ENCODE peak calls at places on chromosomes 7 and 10, in five cellular contexts. S is nephron progenitor cell; I is epithelial cell of esophagus; D is CD4-positive, alpha-beta T cell; W is lower leg skin. E is an unnamed sample.

GRCh38 chr7:90216771-90217170 is 5.2 kb downstream of the STEAP2 start:
- DNase-seq in D (no peak), S (no peak), I (no peak), W (no peak), E (no peak)

GRCh38 chr10:56547163-56547562 is 186.1 kb upstream of the ZWINT start:
- DNase-seq in I (no peak), W (no peak), D (no peak), S (no peak), E (no peak)

GRCh38 chr7:127582361-127582760 is 3.0 kb downstream of the GCC1 start:
- DNase-seq in W (no peak), I (no peak), S (no peak), D (no peak), E (no peak)

GRCh38 chr7:82419200-82419599 is 24.4 kb downstream of the CACNA2D1 start:
- DNase-seq in S (no peak), I (no peak), D (no peak), W (no peak), E (no peak)

GRCh38 chr7:148828965-148829364 is 55.1 kb downstream of the EZH2 start:
- DNase-seq in D (no peak), I (no peak), W (no peak), S (no peak), E (no peak)

GRCh38 chr7:18503068-18503859 is 7.7 kb downstream of the HDAC9 start:
- DNase-seq in W (no peak), S (no peak), I (no peak), D (no peak), E (no peak)

GRCh38 chr7:18320971-18321567 is 174.5 kb upstream of the HDAC9 start:
- DNase-seq in W (no peak), D (no peak), S (no peak), I (peak), E (no peak)

GRCh38 chr10:98696516-98696915 is 249.8 kb upstream of the HPS1 start:
- DNase-seq in S (no peak), D (no peak), W (no peak), I (no peak), E (no peak)

GRCh38 chr7:102128303-102128702 is 158.4 kb upstream of the SH2B2 start:
- DNase-seq in D (no peak), I (no peak), W (no peak), S (no peak), E (no peak)

GRCh38 chr10:6035926-6036575 is 26.1 kb downstream of the IL2RA start:
- DNase-seq in I (no peak), W (peak), S (no peak), D (no peak), E (peak)

GRCh38 chr10:52110576-52110975 is 203.5 kb upstream of the DKK1 start:
- DNase-seq in D (no peak), I (no peak), W (no peak), S (no peak), E (no peak)

GRCh38 chr7:4188646-4189045 is 493.4 kb upstream of the FOXK1 start:
- DNase-seq in S (no peak), W (no peak), D (no peak), I (no peak), E (no peak)

GRCh38 chr7:20598479-20599419 is 16.7 kb upstream of the ABCB5 start:
- DNase-seq in I (peak), S (peak), D (no peak), W (no peak), E (no peak)

GRCh38 chr10:116001266-116001857 is 271.6 kb downstream of the GFRA1 start:
- DNase-seq in D (no peak), I (no peak), W (no peak), S (peak), E (no peak)

GRCh38 chr10:79129361-79129997 is 60.7 kb downstream of the ZMIZ1 start:
- DNase-seq in W (no peak), I (no peak), D (no peak), S (peak), E (no peak)

GRCh38 chr7:132106491-132106890 is 469.8 kb downstream of the PLXNA4 start:
- DNase-seq in I (no peak), S (no peak), D (no peak), W (peak), E (no peak)

GRCh38 chr7:34143397-34143796 is 238.1 kb downstream of the BMPER start:
- DNase-seq in I (no peak), D (no peak), S (no peak), W (no peak), E (no peak)

GRCh38 chr7:66250711-66251110 is 45.6 kb downstream of the TPST1 start:
- DNase-seq in I (peak), S (no peak), W (no peak), D (no peak), E (no peak)

GRCh38 chr7:3264693-3265339 is 36.2 kb upstream of the SDK1 start:
- DNase-seq in D (no peak), S (no peak), W (no peak), I (no peak), E (no peak)

GRCh38 chr10:34031410-34031809 is 696.9 kb upstream of the NRP1 start:
- DNase-seq in D (no peak), W (peak), I (peak), S (no peak), E (no peak)

GRCh38 chr10:65945071-65945470 is 980.8 kb upstream of the LRRTM3 start:
- DNase-seq in I (peak), W (no peak), D (no peak), S (no peak), E (no peak)

GRCh38 chr7:121020652-121021051 is 32.1 kb downstream of the CPED1 start:
- DNase-seq in W (no peak), D (no peak), I (peak), S (no peak), E (no peak)

GRCh38 chr10:122112625-122113160 is 123.7 kb downstream of the TACC2 start:
- DNase-seq in I (peak), W (peak), D (no peak), S (peak), E (peak)

GRCh38 chr10:36840793-36841192 is 284.6 kb upstream of the ANKRD30A start:
- DNase-seq in S (no peak), D (no peak), I (no peak), W (no peak), E (no peak)

GRCh38 chr7:66348959-66349358 is 143.8 kb downstream of the TPST1 start:
- DNase-seq in W (peak), S (no peak), D (no peak), I (peak), E (no peak)

GRCh38 chr7:98613601-98614425 is 3.3 kb upstream of the NPTX2 start:
- DNase-seq in D (no peak), W (no peak), S (peak), I (peak), E (no peak)

GRCh38 chr7:115183431-115184057 is 261.6 kb downstream of the MDFIC start:
- DNase-seq in I (no peak), W (no peak), D (no peak), S (no peak), E (no peak)

GRCh38 chr7:94223375-94224084 is 171.2 kb upstream of the COL1A2 start:
- DNase-seq in D (no peak), I (peak), S (peak), W (no peak), E (no peak)
- TF ChIP-seq CTCF in D (no peak), I (peak), S (peak), W (no peak), E (peak)

GRCh38 chr7:51308738-51309102 is 7.9 kb downstream of the COBL start:
- DNase-seq in W (peak), I (no peak), D (no peak), S (no peak), E (peak)

GRCh38 chr7:51310131-51310583 is 6.5 kb downstream of the COBL start:
- DNase-seq in S (no peak), W (peak), I (no peak), D (no peak), E (peak)

GRCh38 chr7:51307811-51308737 is 8.5 kb downstream of the COBL start:
- DNase-seq in W (peak), D (no peak), I (no peak), S (no peak), E (no peak)

GRCh38 chr7:51311166-51311565 is 5.4 kb downstream of the COBL start:
- DNase-seq in W (peak), I (no peak), D (no peak), S (no peak), E (no peak)

DNA sequence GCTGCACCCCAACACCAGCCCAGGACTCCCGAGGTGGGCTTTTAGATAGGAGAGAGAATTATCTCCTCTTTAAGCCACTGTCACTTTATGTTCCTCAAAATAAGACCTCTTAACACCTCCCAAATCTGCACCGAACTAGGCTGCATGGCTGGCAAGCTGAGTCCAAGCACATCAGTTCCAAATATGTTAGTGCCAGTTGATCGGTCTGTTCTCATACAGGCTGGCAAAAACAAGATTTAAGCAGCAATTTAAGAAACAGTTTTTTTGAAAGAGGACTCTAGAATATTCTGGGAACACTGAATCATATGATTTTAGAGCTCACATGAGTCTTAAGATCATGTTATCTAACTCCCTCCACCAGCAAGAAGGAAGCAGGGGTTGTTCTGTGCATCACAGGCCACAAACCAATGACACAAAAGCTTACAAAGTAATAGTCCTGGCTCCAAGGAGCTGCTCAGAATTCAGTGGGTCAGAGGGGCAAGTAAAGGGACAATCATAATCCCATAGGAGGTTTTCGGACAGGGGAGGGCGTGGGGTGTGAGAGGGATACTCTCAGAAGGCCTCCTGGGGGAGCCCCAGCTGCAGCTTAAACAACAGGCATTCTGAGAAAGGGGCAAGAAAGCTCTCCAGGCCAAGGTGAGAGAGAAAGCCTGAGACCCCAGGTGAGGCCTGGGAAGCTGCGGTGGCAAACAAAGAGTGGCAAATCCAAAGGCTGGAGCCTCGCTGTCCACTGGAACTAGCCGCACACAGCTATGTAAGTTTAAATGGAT is 7.1 kb downstream of the COBL start:
- DNase-seq in W (no peak), I (no peak), S (no peak), D (no peak), E (no peak)
- TF ChIP-seq CTCF in W (no peak), I (no peak), S (no peak), D (no peak), E (no peak)

DNA sequence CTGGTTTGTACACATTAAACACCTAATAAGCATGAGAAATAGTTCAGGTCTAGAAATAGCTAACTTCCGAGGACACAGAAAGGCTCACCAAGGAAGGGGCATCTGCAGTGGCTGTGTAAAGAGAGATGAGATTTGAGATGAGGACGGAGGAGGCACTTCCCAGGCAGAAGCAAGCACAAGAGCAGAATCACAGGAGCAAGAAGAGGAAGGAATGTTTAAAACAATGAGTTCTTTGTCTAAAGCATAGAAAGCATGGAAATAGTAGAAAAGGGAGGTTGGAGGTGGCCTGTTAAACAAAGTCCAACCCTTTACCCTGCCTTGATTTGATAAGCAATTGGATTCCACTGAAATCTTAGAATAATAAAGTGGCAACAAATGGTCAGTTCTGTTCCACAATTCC is 11.6 kb upstream of the PON3 start:
- DNase-seq in S (no peak), W (no peak), D (no peak), I (no peak), E (no peak)
- TF ChIP-seq CTCF in S (no peak), W (no peak), D (no peak), I (no peak), E (no peak)

DNA sequence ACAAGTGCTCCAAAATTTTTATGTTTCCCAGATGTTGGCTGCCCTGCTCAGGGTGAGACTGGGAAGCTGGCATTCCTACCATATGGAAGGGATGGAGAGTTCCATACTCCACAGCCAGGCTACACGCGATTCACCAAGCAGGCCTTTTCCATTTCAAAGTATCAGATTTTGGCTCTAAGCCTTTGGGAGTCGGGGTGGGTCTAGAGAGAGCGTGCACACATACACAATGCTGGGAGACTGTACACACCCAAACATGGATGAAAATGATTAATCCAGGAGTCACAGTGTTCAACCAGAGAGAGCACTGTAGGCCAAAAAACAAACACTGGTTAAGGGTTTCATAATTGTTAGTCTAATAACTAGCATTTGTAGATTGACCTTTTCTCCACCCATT is 295.0 kb downstream of the BICC1 start:
- DNase-seq in S (no peak), I (peak), D (no peak), W (no peak), E (no peak)
- TF ChIP-seq CTCF in S (no peak), I (no peak), D (no peak), W (no peak), E (no peak)

DNA sequence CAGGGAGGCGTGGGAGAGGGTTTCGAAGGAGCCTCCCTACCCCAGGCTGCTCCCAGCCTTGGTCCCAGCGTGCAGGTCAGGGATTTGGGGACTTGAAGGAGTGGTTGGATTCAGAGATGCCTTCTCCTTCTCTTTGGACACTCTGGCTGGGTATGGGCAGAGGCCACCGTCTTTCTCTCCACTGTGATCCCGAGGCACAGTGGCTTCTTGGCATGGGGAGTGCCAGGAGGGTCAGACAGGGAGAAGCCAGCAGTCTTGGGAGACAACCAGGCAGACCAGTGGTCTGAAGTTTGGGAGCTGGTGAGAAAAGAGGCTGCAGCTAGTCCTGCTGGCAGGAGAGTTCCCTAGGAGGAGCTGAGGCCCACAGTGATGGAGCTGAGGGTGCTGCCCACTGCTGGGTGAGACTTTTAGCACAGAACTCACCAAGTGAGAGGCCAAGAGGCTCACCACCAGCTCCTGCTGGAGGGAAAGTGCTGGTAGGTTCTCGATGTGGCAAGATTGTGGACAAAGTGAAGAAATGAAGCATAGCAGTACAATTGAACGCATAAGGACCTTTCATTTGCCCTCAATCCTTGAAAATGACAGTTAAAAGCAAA is 35.2 kb upstream of the WDFY4 start:
- DNase-seq in I (no peak), W (peak), S (no peak), D (no peak), E (peak)
- TF ChIP-seq CTCF in I (no peak), W (no peak), S (no peak), D (no peak), E (no peak)

GRCh38 chr7:8277394-8277982 is 15.5 kb upstream of the ICA1 start:
- DNase-seq in D (no peak), I (peak), W (no peak), S (no peak), E (no peak)
- TF ChIP-seq CTCF in D (no peak), I (peak), W (no peak), S (peak), E (peak)

GRCh38 chr10:1243486-1244182 is 187.4 kb downstream of the WDR37 start:
- DNase-seq in D (no peak), I (no peak), W (no peak), S (peak), E (peak)
- TF ChIP-seq CTCF in D (no peak), I (no peak), W (no peak), S (peak), E (no peak)

GRCh38 chr10:123573236-123574147 is 92.7 kb upstream of the GPR26 start:
- DNase-seq in D (peak), S (peak), I (peak), W (peak), E (no peak)
- TF ChIP-seq CTCF in D (no peak), S (peak), I (peak), W (no peak), E (peak)

GRCh38 chr10:73591935-73592699 is 975 bp upstream of the USP54 start:
- DNase-seq in W (no peak), S (peak), I (peak), D (no peak), E (no peak)
- TF ChIP-seq CTCF in W (no peak), S (peak), I (no peak), D (no peak), E (no peak)

DNA sequence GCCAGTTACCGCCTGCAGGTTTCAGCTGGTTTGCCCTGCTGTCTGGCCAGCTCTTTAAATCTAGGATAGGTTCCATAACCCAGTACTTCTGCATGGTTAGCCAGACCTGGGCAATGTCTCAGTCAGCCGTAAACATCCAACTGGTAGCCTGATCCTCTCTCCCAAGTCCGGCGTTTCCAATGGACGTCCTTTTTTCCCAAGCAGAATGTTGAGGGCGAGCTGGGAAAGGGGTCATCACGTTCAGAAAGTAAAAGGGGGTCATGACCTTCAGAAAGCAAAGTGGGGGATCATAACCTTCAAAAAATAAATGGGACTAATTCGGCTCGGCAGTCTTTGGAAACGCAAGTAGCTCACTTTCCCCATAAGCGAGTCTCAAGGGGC is 430 bp downstream of the PON3 start:
- DNase-seq in D (no peak), I (no peak), W (no peak), S (no peak), E (no peak)
- TF ChIP-seq CTCF in D (no peak), I (no peak), W (no peak), S (no peak), E (no peak)